ENCODE peak calls at places on chromosomes 16 and 17, in five cellular contexts. B is tibial artery, J is GM23248, G is mesendoderm, H is cardiac muscle cell. F is an unnamed sample.

GRCh38 chr16:19935696-19936095 is 51.0 kb upstream of the GPRC5B start:
- DNase-seq in B (no peak), J (no peak), G (no peak), H (peak; percentile 12), F (no peak)

GRCh38 chr17:41211845-41212466 is 14.5 kb upstream of the KRTAP9-2 start:
- DNase-seq in B (no peak), J (peak; percentile 70), G (no peak), H (no peak), F (no peak)

GRCh38 chr16:10067406-10067805 is 114.8 kb downstream of the GRIN2A start:
- DNase-seq in B (no peak), J (no peak), G (no peak), H (no peak), F (no peak)

GRCh38 chr17:28907709-28908475 is 5.0 kb upstream of the DHRS13 start:
- DNase-seq in B (no peak), J (peak; percentile 38), G (no peak), H (peak; percentile 66), F (no peak)

GRCh38 chr16:81212830-81213465 is 25.5 kb upstream of the BCO1 start:
- DNase-seq in B (no peak), J (no peak), G (no peak), H (no peak), F (no peak)

GRCh38 chr17:64707077-64707591 is 45.0 kb upstream of the SMURF2 start:
- DNase-seq in B (peak; percentile 93), J (peak; percentile 99), G (peak; percentile 95), H (peak; percentile 98), F (peak; percentile 2)

GRCh38 chr16:54589326-54589725 is 302.7 kb upstream of the IRX3 start:
- DNase-seq in B (no peak), J (no peak), G (no peak), H (no peak), F (no peak)

GRCh38 chr17:78921437-78921971 is 3.7 kb downstream of the TIMP2 start:
- DNase-seq in B (peak; percentile 82), J (peak; percentile 62), G (no peak), H (peak; percentile 37), F (peak; percentile 26)

GRCh38 chr16:51110618-51111234 is 40.3 kb downstream of the SALL1 start:
- DNase-seq in B (no peak), J (no peak), G (no peak), H (no peak), F (no peak)

GRCh38 chr16:11001611-11002010 is 57.2 kb downstream of the CLEC16A start:
- DNase-seq in B (no peak), J (no peak), G (no peak), H (no peak), F (no peak)

GRCh38 chr17:11170901-11171300 is 70.1 kb upstream of the SHISA6 start:
- DNase-seq in B (no peak), J (no peak), G (no peak), H (no peak), F (no peak)

GRCh38 chr17:50514936-50515702 is 6.9 kb downstream of the MYCBPAP start:
- DNase-seq in B (no peak), J (peak; percentile 72), G (peak; percentile 36), H (peak; percentile 78), F (no peak)

GRCh38 chr17:17108681-17109049 is 66.4 kb downstream of the MPRIP start:
- DNase-seq in B (peak; percentile 84), J (peak; percentile 21), G (no peak), H (no peak), F (peak; percentile 69)

GRCh38 chr16:50282010-50282538 is 15.7 kb downstream of the ADCY7 start:
- DNase-seq in B (peak; percentile 87), J (no peak), G (no peak), H (peak; percentile 90), F (no peak)

GRCh38 chr16:12375341-12375740 is 398.8 kb downstream of the SNX29 start:
- DNase-seq in B (no peak), J (peak; percentile 19), G (no peak), H (no peak), F (peak; percentile 7)

GRCh38 chr16:50067290-50067853 is 1.6 kb downstream of the HEATR3 start:
- DNase-seq in B (no peak), J (peak; percentile 80), G (peak; percentile 78), H (peak; percentile 66), F (peak; percentile 5)

GRCh38 chr17:57455063-57455914 is 199.0 kb downstream of the MSI2 start:
- DNase-seq in B (no peak), J (no peak), G (no peak), H (peak; percentile 65), F (peak; percentile 50)

GRCh38 chr16:14302399-14303181 is 231.5 kb downstream of the MRTFB start:
- DNase-seq in B (no peak), J (peak; percentile 69), G (peak; percentile 68), H (no peak), F (no peak)

GRCh38 chr16:9666834-9667480 is 515.3 kb downstream of the GRIN2A start:
- DNase-seq in B (no peak), J (no peak), G (no peak), H (no peak), F (no peak)

DNA sequence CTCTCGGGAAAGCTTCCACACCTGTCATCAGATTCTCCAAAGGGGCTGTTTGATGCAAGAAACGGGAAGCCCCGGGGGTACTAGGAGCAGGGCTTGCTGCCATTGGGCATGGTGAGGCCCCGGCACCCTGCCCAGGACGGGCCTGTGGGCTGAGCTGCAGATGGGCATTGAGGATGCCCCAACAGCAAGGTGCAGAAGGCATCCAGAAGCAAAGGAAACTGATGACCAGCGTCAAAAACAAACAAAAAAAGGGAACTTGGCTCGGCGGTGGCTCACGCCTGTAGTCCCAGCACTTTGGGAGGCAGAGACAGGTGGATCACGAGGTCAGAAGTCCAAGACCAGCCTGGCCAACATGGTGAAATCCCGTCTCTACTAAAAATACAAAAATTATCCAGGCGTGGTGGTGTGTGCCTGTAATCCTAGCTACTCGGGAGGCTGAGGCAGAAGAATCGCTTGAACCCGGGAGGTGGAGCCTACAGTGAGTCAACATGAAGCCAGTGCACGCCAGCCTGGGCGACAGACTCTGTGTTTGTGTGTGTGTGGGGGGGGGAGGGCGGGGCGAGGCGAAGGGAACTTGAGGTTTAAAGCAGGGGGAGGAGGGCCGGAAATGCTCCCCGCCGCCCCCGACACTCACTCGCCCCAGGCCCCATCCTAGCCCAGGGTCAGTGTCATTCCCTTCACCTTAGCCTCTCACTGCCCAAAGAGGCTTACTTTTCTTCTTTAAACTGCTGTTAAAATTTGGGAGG is 1.7 kb upstream of the LIMD2 start:
- DNase-seq in B (peak; percentile 55), J (no peak), G (no peak), H (no peak), F (no peak)
- H3K27ac ChIP-seq in B (peak overlapping the region; percentile 71), J (peak overlapping the region; percentile 41), G (no peak overlapping the region), H (no peak overlapping the region), F (peak overlapping the region; percentile 82)

GRCh38 chr17:37124074-37124824 is 175.5 kb downstream of the AATF start:
- DNase-seq in B (no peak), J (no peak), G (peak; percentile 61), H (peak; percentile 27), F (no peak)

GRCh38 chr17:37121616-37122015 is 172.9 kb downstream of the AATF start:
- DNase-seq in B (no peak), J (no peak), G (no peak), H (no peak), F (no peak)

GRCh38 chr17:37124825-37125181 is 176.0 kb downstream of the AATF start:
- DNase-seq in B (no peak), J (no peak), G (no peak), H (no peak), F (no peak)
- H3K27ac ChIP-seq in B (no peak overlapping the region), J (no peak overlapping the region), G (no peak overlapping the region), H (peak overlapping the region; percentile 15), F (no peak overlapping the region)

GRCh38 chr17:59498421-59499307 is 66.7 kb upstream of the DHX40 start:
- DNase-seq in B (no peak), J (no peak), G (no peak), H (no peak), F (no peak)
- H3K27ac ChIP-seq in B (peak overlapping the region; percentile 2), J (no peak overlapping the region), G (no peak overlapping the region), H (no peak overlapping the region), F (no peak overlapping the region)

GRCh38 chr17:81309859-81310839 is 15.0 kb upstream of the SLC38A10 start:
- DNase-seq in B (no peak), J (no peak), G (peak; percentile 16), H (no peak), F (no peak)

GRCh38 chr17:81308161-81308560 is 13.1 kb upstream of the SLC38A10 start:
- DNase-seq in B (no peak), J (no peak), G (no peak), H (no peak), F (no peak)

GRCh38 chr17:81310963-81311550 is 15.9 kb upstream of the SLC38A10 start:
- DNase-seq in B (no peak), J (no peak), G (no peak), H (no peak), F (no peak)

GRCh38 chr17:81307636-81308035 is 12.5 kb upstream of the SLC38A10 start:
- DNase-seq in B (no peak), J (no peak), G (no peak), H (no peak), F (no peak)

DNA sequence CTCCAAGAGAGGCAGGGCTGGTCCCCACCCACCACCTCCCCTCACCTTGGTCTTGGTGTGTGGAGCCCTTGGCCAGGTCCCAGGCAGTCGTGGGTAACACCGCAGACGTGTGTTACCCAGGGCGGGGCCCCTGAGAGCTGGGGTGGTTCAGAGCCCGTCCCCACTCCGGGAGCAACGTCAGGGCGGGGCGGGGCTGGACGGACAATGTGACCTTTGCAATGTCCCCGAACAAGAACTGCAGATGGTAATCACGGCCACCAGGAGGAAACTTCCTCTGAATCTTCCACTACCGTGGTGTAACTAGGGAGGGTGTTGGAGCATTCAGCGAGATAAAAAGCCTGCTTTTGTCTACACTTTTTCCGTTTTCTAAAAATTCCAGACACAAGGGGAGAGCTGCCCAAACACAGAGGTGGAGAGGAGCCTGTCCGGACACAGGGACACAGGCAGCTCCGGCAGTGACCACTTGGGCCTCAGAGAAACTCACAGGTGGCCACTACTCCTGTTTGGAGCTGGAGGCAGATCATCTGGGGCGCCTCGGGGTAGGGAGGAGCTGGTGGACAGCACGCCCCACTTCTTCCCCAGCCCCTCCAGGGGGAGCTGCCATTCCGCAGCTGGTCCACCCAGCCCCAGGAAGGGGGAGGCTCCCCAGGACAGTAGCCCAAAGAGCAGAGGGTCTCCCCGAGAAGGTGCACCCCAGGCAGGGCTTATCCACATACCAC is 14.2 kb upstream of the SLC38A10 start:
- DNase-seq in B (peak; percentile 93), J (peak; percentile 88), G (peak; percentile 90), H (peak; percentile 60), F (no peak)
- H3K27ac ChIP-seq in B (no peak overlapping the region), J (no peak overlapping the region), G (no peak overlapping the region), H (peak overlapping the region; percentile 71), F (peak overlapping the region; percentile 44)

DNA sequence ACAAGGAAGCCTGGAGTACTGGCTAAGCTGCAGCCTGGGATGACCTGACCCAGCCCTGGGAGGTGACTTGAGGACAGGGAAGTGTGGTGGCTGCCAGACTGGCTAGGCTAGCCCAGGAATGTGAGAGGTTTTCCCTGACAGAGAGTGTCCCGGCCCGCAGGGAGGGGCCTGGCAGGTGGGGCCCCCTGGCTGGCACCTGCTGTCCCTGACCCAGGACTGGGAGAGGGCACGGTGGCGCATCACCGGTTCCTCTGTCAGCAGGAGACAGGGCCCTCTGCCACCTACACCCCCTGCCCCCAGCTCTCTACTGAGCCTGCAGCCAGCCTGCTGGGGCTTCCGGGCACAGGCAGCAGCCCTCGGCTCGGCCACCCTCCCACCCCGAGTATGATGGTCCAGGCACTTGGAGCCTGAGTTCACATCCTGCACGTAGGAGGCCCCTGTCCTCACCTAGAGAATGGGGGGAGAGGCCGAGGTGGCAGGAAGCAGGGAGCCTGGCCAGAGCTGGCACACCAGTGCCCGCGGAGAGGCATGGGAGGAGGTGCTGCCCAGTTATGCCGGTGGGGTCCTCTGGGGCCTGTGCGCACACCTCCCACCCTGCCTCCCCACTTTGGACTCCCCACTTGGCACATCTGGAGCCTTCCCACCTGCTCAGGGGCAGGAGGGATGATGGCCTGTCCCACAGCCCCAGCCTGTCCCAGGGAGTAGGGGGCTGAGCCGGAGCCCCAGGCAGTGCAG is 529 bp downstream of the PRSS27 start:
- DNase-seq in B (peak; percentile 55), J (no peak), G (no peak), H (no peak), F (no peak)
- H3K27ac ChIP-seq in B (no peak overlapping the region), J (no peak overlapping the region), G (no peak overlapping the region), H (no peak overlapping the region), F (no peak overlapping the region)